ENCODE peak calls at places on chromosomes 16 and 17, in four cellular contexts. One of them, this sample, is unnamed.

GRCh38 chr17:80839401-80839800 is 152.2 kb upstream of the CHMP6 start:
- DNase-seq in PC-9: no peak
- DNase-seq in Karpas-422: no peak
- DNase-seq in MM.1S: no peak
- DNase-seq in this sample: no peak

GRCh38 chr16:52725461-52725860 is 178.5 kb upstream of the TOX3 start:
- DNase-seq in Karpas-422: no peak
- DNase-seq in MM.1S: no peak
- DNase-seq in PC-9: no peak
- DNase-seq in this sample: no peak

GRCh38 chr17:30379303-30380105 is 777 bp downstream of the CPD start:
- DNase-seq in PC-9: no peak
- DNase-seq in Karpas-422: peak; percentile 47
- DNase-seq in MM.1S: peak; percentile 15
- DNase-seq in this sample: peak; percentile 40

GRCh38 chr17:55433629-55434422 is 12.2 kb upstream of the MMD start:
- DNase-seq in Karpas-422: no peak
- DNase-seq in PC-9: peak; percentile 64
- DNase-seq in MM.1S: no peak
- DNase-seq in this sample: peak; percentile 93

GRCh38 chr16:14302399-14303181 is 231.5 kb downstream of the MRTFB start:
- DNase-seq in Karpas-422: peak; percentile 84
- DNase-seq in PC-9: peak; percentile 45
- DNase-seq in MM.1S: no peak
- DNase-seq in this sample: peak; percentile 69

GRCh38 chr17:3744032-3744431 is 20.3 kb downstream of the HASPIN start:
- DNase-seq in MM.1S: no peak
- DNase-seq in Karpas-422: no peak
- DNase-seq in PC-9: no peak
- DNase-seq in this sample: peak; percentile 48

GRCh38 chr16:85898521-85899442 is at the start of gene IRF8:
- DNase-seq in Karpas-422: peak; percentile 96
- DNase-seq in MM.1S: no peak
- DNase-seq in PC-9: no peak
- DNase-seq in this sample: peak; percentile 25

GRCh38 chr16:86657972-86658371 is 79.6 kb downstream of the FOXL1 start:
- DNase-seq in PC-9: no peak
- DNase-seq in Karpas-422: no peak
- DNase-seq in MM.1S: no peak
- DNase-seq in this sample: no peak

GRCh38 chr16:2115591-2115973 is 20.1 kb downstream of the PKD1 start:
- DNase-seq in PC-9: no peak
- DNase-seq in Karpas-422: no peak
- DNase-seq in MM.1S: no peak
- DNase-seq in this sample: no peak

GRCh38 chr17:55413825-55414489 is 7.7 kb downstream of the MMD start:
- DNase-seq in PC-9: no peak
- DNase-seq in Karpas-422: no peak
- DNase-seq in MM.1S: no peak
- DNase-seq in this sample: no peak

GRCh38 chr17:42050360-42051012 is at the start of gene C17orf113:
- DNase-seq in PC-9: peak; percentile 54
- DNase-seq in MM.1S: peak; percentile 51
- DNase-seq in Karpas-422: no peak
- DNase-seq in this sample: peak; percentile 55

GRCh38 chr16:24975428-24975889 is 39.7 kb downstream of the ARHGAP17 start:
- DNase-seq in PC-9: no peak
- DNase-seq in Karpas-422: no peak
- DNase-seq in MM.1S: no peak
- DNase-seq in this sample: peak; percentile 42

GRCh38 chr17:49495842-49496182 is 719 bp downstream of the NGFR start:
- DNase-seq in Karpas-422: no peak
- DNase-seq in PC-9: no peak
- DNase-seq in MM.1S: no peak
- DNase-seq in this sample: no peak

GRCh38 chr17:82103588-82104451 is 5.8 kb upstream of the FASN start:
- DNase-seq in PC-9: peak; percentile 95
- DNase-seq in Karpas-422: no peak
- DNase-seq in MM.1S: no peak
- DNase-seq in this sample: peak; percentile 27

GRCh38 chr17:34012709-34013375 is 242.2 kb upstream of the CCL2 start:
- DNase-seq in MM.1S: no peak
- DNase-seq in Karpas-422: no peak
- DNase-seq in PC-9: no peak
- DNase-seq in this sample: no peak

GRCh38 chr16:14527411-14528044 is 102.5 kb downstream of the PARN start:
- DNase-seq in MM.1S: no peak
- DNase-seq in PC-9: no peak
- DNase-seq in Karpas-422: peak; percentile 49
- DNase-seq in this sample: peak; percentile 84

GRCh38 chr16:88487920-88488842 is 35.1 kb downstream of the ZFPM1 start:
- DNase-seq in Karpas-422: no peak
- DNase-seq in MM.1S: no peak
- DNase-seq in PC-9: no peak
- DNase-seq in this sample: no peak

GRCh38 chr17:6046431-6046830 is 23.7 kb upstream of the WSCD1 start:
- DNase-seq in MM.1S: no peak
- DNase-seq in PC-9: no peak
- DNase-seq in Karpas-422: no peak
- DNase-seq in this sample: no peak

GRCh38 chr17:68355093-68355492 is 63.8 kb downstream of the ARSG start:
- DNase-seq in Karpas-422: no peak
- DNase-seq in PC-9: no peak
- DNase-seq in MM.1S: no peak
- DNase-seq in this sample: peak; percentile 61

GRCh38 chr16:22001591-22001990 is 675 bp upstream of the PDZD9 start:
- DNase-seq in MM.1S: no peak
- DNase-seq in Karpas-422: no peak
- DNase-seq in PC-9: no peak
- DNase-seq in this sample: peak; percentile 88

DNA sequence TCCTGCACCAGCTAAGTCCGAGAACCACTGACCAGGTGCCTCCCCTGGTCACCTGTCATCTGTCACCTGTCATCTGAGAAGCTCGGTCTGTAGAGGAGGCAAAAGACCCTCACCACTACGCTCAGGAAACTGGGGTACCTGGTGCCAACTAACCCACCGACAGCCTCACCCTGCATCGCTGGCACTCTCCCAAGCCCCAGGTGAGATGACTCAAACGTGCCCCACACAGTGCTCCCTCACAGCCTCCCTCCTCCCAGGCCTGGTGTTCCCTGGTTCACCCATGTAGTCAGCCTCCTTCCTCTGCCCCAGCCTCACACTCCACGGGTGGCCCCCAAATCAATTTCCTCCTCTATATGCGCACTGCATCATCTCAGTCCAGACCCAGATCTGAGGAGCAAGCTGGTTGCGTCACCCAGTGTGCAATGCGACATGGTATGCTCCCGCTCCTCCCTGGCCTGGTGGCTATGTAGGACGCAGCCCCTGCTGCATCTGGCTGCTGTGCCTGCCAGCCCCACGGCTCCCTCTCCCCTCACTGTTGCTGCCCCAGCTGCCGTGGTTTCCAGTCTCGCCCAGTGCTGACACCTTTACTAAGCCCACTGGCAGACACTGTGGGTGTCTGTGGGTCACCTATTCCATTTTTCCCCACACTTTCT is 68.3 kb downstream of the GTF3C1 start:
- DNase-seq in MM.1S: no peak
- DNase-seq in Karpas-422: no peak
- DNase-seq in PC-9: no peak
- DNase-seq in this sample: no peak
- H3K36me3 ChIP-seq in MM.1S: peaks cover 3% of the 10 kb centered on the region
- H3K36me3 ChIP-seq in Karpas-422: peaks cover 15% of the 10 kb centered on the region
- H3K36me3 ChIP-seq in PC-9: peaks cover 58% of the 10 kb centered on the region
- H3K36me3 ChIP-seq in this sample: peaks cover 48% of the 10 kb centered on the region

GRCh38 chr16:20104563-20105183 is 31.0 kb upstream of the GPR139 start:
- DNase-seq in PC-9: no peak
- DNase-seq in Karpas-422: no peak
- DNase-seq in MM.1S: no peak
- DNase-seq in this sample: no peak

GRCh38 chr16:20099375-20099774 is 25.7 kb upstream of the GPR139 start:
- DNase-seq in MM.1S: no peak
- DNase-seq in Karpas-422: no peak
- DNase-seq in PC-9: no peak
- DNase-seq in this sample: no peak

GRCh38 chr16:20102021-20102420 is 28.3 kb upstream of the GPR139 start:
- DNase-seq in Karpas-422: no peak
- DNase-seq in PC-9: no peak
- DNase-seq in MM.1S: no peak
- DNase-seq in this sample: no peak

GRCh38 chr16:20107086-20107485 is 33.4 kb upstream of the GPR139 start:
- DNase-seq in MM.1S: no peak
- DNase-seq in PC-9: no peak
- DNase-seq in Karpas-422: no peak
- DNase-seq in this sample: no peak

GRCh38 chr16:20102521-20102920 is 28.8 kb upstream of the GPR139 start:
- DNase-seq in Karpas-422: no peak
- DNase-seq in MM.1S: no peak
- DNase-seq in PC-9: no peak
- DNase-seq in this sample: no peak
- H3K9me2 ChIP-seq in Karpas-422: no peaks in the 10 kb centered on the region
- H3K9me2 ChIP-seq in MM.1S: no peaks in the 10 kb centered on the region
- H3K9me2 ChIP-seq in PC-9: no peaks in the 10 kb centered on the region
- H3K9me2 ChIP-seq in this sample: no peaks in the 10 kb centered on the region

GRCh38 chr17:76725580-76726230 is 701 bp downstream of the JMJD6 start:
- DNase-seq in Karpas-422: peak; percentile 86
- DNase-seq in PC-9: peak; percentile 40
- DNase-seq in MM.1S: peak; percentile 67
- DNase-seq in this sample: peak; percentile 72
- H3K36me3 ChIP-seq in Karpas-422: peaks cover 22% of the 10 kb centered on the region
- H3K36me3 ChIP-seq in PC-9: peaks cover 6% of the 10 kb centered on the region
- H3K36me3 ChIP-seq in MM.1S: peaks cover 12% of the 10 kb centered on the region
- H3K36me3 ChIP-seq in this sample: peaks cover 44% of the 10 kb centered on the region

GRCh38 chr17:1733759-1734158 is 8.9 kb upstream of the SERPINF2 start:
- DNase-seq in MM.1S: no peak
- DNase-seq in Karpas-422: no peak
- DNase-seq in PC-9: no peak
- DNase-seq in this sample: no peak

GRCh38 chr17:1735418-1735817 is 7.3 kb upstream of the SERPINF2 start:
- DNase-seq in PC-9: no peak
- DNase-seq in MM.1S: no peak
- DNase-seq in Karpas-422: peak; percentile 35
- DNase-seq in this sample: no peak

GRCh38 chr17:1735834-1736347 is 6.8 kb upstream of the SERPINF2 start:
- DNase-seq in PC-9: no peak
- DNase-seq in MM.1S: no peak
- DNase-seq in Karpas-422: no peak
- DNase-seq in this sample: no peak

GRCh38 chr17:1737531-1738291 is 5.0 kb upstream of the SERPINF2 start:
- DNase-seq in Karpas-422: peak; percentile 38
- DNase-seq in PC-9: no peak
- DNase-seq in MM.1S: no peak
- DNase-seq in this sample: no peak

GRCh38 chr17:1736348-1737281 is 6.1 kb upstream of the SERPINF2 start:
- DNase-seq in MM.1S: no peak
- DNase-seq in Karpas-422: peak; percentile 55
- DNase-seq in PC-9: no peak
- DNase-seq in this sample: peak; percentile 81
- H3K9me2 ChIP-seq in MM.1S: no peaks in the 10 kb centered on the region
- H3K9me2 ChIP-seq in Karpas-422: no peaks in the 10 kb centered on the region
- H3K9me2 ChIP-seq in PC-9: no peaks in the 10 kb centered on the region
- H3K9me2 ChIP-seq in this sample: no peaks in the 10 kb centered on the region

GRCh38 chr17:17156107-17156506 is 50.0 kb downstream of the PLD6 start:
- DNase-seq in PC-9: no peak
- DNase-seq in MM.1S: no peak
- DNase-seq in Karpas-422: no peak
- DNase-seq in this sample: peak; percentile 93
- H3K36me3 ChIP-seq in PC-9: peaks cover 70% of the 10 kb centered on the region
- H3K36me3 ChIP-seq in MM.1S: peaks cover 5% of the 10 kb centered on the region
- H3K36me3 ChIP-seq in Karpas-422: no peaks in the 10 kb centered on the region
- H3K36me3 ChIP-seq in this sample: peaks cover 35% of the 10 kb centered on the region

GRCh38 chr16:75552951-75553350 is 3.1 kb downstream of the TMEM231 start:
- DNase-seq in Karpas-422: no peak
- DNase-seq in MM.1S: no peak
- DNase-seq in PC-9: no peak
- DNase-seq in this sample: no peak
- H3K9me2 ChIP-seq in Karpas-422: no peaks in the 10 kb centered on the region
- H3K9me2 ChIP-seq in MM.1S: no peaks in the 10 kb centered on the region
- H3K9me2 ChIP-seq in PC-9: no peaks in the 10 kb centered on the region
- H3K9me2 ChIP-seq in this sample: no peaks in the 10 kb centered on the region

GRCh38 chr16:67858448-67858993 is 11.0 kb upstream of the CENPT start:
- DNase-seq in PC-9: no peak
- DNase-seq in MM.1S: no peak
- DNase-seq in Karpas-422: no peak
- DNase-seq in this sample: peak; percentile 54
- H3K36me3 ChIP-seq in PC-9: peaks cover 15% of the 10 kb centered on the region
- H3K36me3 ChIP-seq in MM.1S: no peaks in the 10 kb centered on the region
- H3K36me3 ChIP-seq in Karpas-422: no peaks in the 10 kb centered on the region
- H3K36me3 ChIP-seq in this sample: peaks cover 4% of the 10 kb centered on the region

DNA sequence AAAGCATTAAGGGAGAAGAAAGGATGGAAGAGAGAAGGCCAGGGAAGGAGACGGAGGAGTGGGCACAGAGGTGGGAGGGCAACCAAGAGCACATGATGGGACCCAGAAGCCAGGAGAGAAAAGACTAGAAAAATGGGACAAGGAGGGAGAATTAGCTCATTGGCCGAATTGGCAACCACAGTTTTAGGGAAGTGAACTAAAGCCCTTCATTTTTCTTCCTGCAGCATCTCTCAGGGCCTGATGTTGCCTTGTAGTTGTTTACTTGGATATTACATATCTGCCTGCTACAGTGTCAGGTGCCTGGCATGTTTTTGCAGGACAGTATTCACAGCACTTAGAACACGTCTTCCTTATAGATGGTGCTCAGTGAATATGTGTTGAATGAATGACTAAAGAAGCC is 19.0 kb downstream of the EMP2 start:
- DNase-seq in MM.1S: no peak
- DNase-seq in PC-9: no peak
- DNase-seq in Karpas-422: no peak
- DNase-seq in this sample: no peak
- H3K9me2 ChIP-seq in MM.1S: no peaks in the 10 kb centered on the region
- H3K9me2 ChIP-seq in PC-9: no peaks in the 10 kb centered on the region
- H3K9me2 ChIP-seq in Karpas-422: no peaks in the 10 kb centered on the region
- H3K9me2 ChIP-seq in this sample: no peaks in the 10 kb centered on the region

GRCh38 chr17:72978593-72979218 is 113.8 kb downstream of the SLC39A11 start:
- DNase-seq in Karpas-422: no peak
- DNase-seq in MM.1S: no peak
- DNase-seq in PC-9: no peak
- DNase-seq in this sample: no peak
- H3K36me3 ChIP-seq in Karpas-422: no peaks in the 10 kb centered on the region
- H3K36me3 ChIP-seq in MM.1S: no peaks in the 10 kb centered on the region
- H3K36me3 ChIP-seq in PC-9: no peaks in the 10 kb centered on the region
- H3K36me3 ChIP-seq in this sample: no peaks in the 10 kb centered on the region

GRCh38 chr16:74075393-74075792 is 221.2 kb upstream of the PSMD7 start:
- DNase-seq in MM.1S: no peak
- DNase-seq in Karpas-422: no peak
- DNase-seq in PC-9: no peak
- DNase-seq in this sample: no peak
- H3K9me2 ChIP-seq in MM.1S: no peaks in the 10 kb centered on the region
- H3K9me2 ChIP-seq in Karpas-422: no peaks in the 10 kb centered on the region
- H3K9me2 ChIP-seq in PC-9: no peaks in the 10 kb centered on the region
- H3K9me2 ChIP-seq in this sample: no peaks in the 10 kb centered on the region